ENCODE peak calls at places on chromosomes 7 and 10, in seven cellular contexts. D, L, O, N, M, R and Z are unnamed samples.

GRCh38 chr10:67883710-67884312 is 645 bp upstream of the SIRT1 start:
- DNase-seq in R (no peak), N (no peak), M (no peak), D (no peak), O (peak), L (no peak), Z (peak)

GRCh38 chr7:26705567-26705966 is 158.8 kb downstream of the SKAP2 start:
- DNase-seq in O (peak), M (peak), N (peak), R (no peak), D (no peak), L (peak), Z (peak)

GRCh38 chr7:1045038-1045726 is 836 bp downstream of the GPR146 start:
- DNase-seq in M (no peak), O (no peak), N (no peak), D (no peak), R (no peak), L (no peak), Z (no peak)

GRCh38 chr10:132684164-132684891 is 101.6 kb downstream of the NKX6-2 start:
- DNase-seq in N (no peak), M (no peak), L (no peak), O (peak), R (peak), D (peak), Z (peak)

GRCh38 chr7:128351296-128352123 is 7.8 kb upstream of the RBM28 start:
- DNase-seq in O (no peak), D (peak), L (no peak), R (no peak), N (peak), M (no peak), Z (no peak)

GRCh38 chr10:121681171-121681752 is 83.0 kb upstream of the FGFR2 start:
- DNase-seq in M (no peak), L (no peak), N (no peak), D (no peak), O (no peak), R (no peak), Z (peak)

GRCh38 chr7:25857376-25858067 is 294.5 kb upstream of the NFE2L3 start:
- DNase-seq in R (no peak), D (no peak), M (no peak), N (peak), O (peak), L (peak), Z (peak)

GRCh38 chr10:90777614-90778013 is 80.2 kb downstream of the HTR7 start:
- DNase-seq in M (no peak), L (no peak), D (no peak), O (no peak), N (no peak), R (no peak), Z (no peak)

GRCh38 chr10:97519342-97519741 is 20.6 kb downstream of the UBTD1 start:
- DNase-seq in L (no peak), O (peak), D (no peak), M (no peak), R (no peak), N (no peak), Z (no peak)

GRCh38 chr10:27701971-27702537 is 43.6 kb downstream of the MKX start:
- DNase-seq in L (no peak), N (no peak), O (no peak), R (no peak), M (no peak), D (no peak), Z (no peak)

GRCh38 chr7:106108988-106109387 is 3.1 kb downstream of the SYPL1 start:
- DNase-seq in D (no peak), L (no peak), M (no peak), R (no peak), N (no peak), O (no peak), Z (peak)

GRCh38 chr10:7417807-7418206 is 7.0 kb upstream of the SFMBT2 start:
- DNase-seq in O (no peak), N (no peak), D (no peak), R (no peak), L (no peak), M (no peak), Z (no peak)

GRCh38 chr7:140989068-140989467 is 25.7 kb downstream of the MRPS33 start:
- DNase-seq in N (no peak), R (no peak), L (no peak), M (no peak), O (no peak), D (no peak), Z (no peak)

GRCh38 chr7:140025814-140026433 is 36.8 kb downstream of the PARP12 start:
- DNase-seq in O (no peak), N (no peak), L (no peak), R (no peak), M (no peak), D (no peak), Z (no peak)

GRCh38 chr10:7635431-7636125 is 31.2 kb downstream of the ITIH5 start:
- DNase-seq in R (no peak), M (no peak), L (no peak), D (no peak), N (no peak), O (no peak), Z (no peak)

GRCh38 chr10:47139121-47139520 is 160.9 kb upstream of the GDF10 start:
- DNase-seq in M (no peak), O (no peak), N (no peak), D (no peak), L (no peak), R (no peak), Z (no peak)

GRCh38 chr7:141433698-141434097 is 117.5 kb upstream of the AGK start:
- DNase-seq in D (no peak), M (no peak), N (peak), O (no peak), L (no peak), R (no peak), Z (no peak)

GRCh38 chr7:31100445-31100844 is 48.3 kb downstream of the ADCYAP1R1 start:
- DNase-seq in M (no peak), D (no peak), O (peak), L (no peak), R (no peak), N (no peak), Z (peak)